ENCODE peak calls at places on chromosomes 12 and 14, in five cellular contexts. C, Y, M, T and B are unnamed samples.

GRCh38 chr14:75422169-75422568 is 5.7 kb upstream of the JDP2 start:
- DNase-seq in T (peak), M (no peak), Y (no peak), C (peak), B (no peak)

GRCh38 chr14:102819790-102820330 is 42.6 kb downstream of the TRAF3 start:
- DNase-seq in C (peak), T (no peak), Y (no peak), M (no peak), B (no peak)

GRCh38 chr12:52204931-52205505 is 13.2 kb upstream of the KRT80 start:
- DNase-seq in M (peak), T (no peak), Y (no peak), C (no peak), B (no peak)

GRCh38 chr12:115023898-115024297 is 339.9 kb upstream of the TBX3 start:
- DNase-seq in Y (no peak), T (no peak), C (no peak), M (no peak), B (no peak)

GRCh38 chr12:96094201-96094600 is 58.8 kb upstream of the LTA4H start:
- DNase-seq in C (no peak), M (peak), T (no peak), Y (no peak), B (no peak)

GRCh38 chr12:46556105-46556559 is 183.6 kb upstream of the SLC38A2 start:
- DNase-seq in Y (no peak), T (peak), C (peak), M (no peak), B (no peak)

GRCh38 chr14:24064856-24065255 is 6.5 kb upstream of the CPNE6 start:
- DNase-seq in Y (no peak), T (no peak), C (no peak), M (no peak), B (no peak)

GRCh38 chr12:11630046-11630706 is 19.3 kb upstream of the ETV6 start:
- DNase-seq in Y (no peak), T (no peak), C (no peak), M (no peak), B (no peak)

GRCh38 chr14:55814873-55815272 is 234.9 kb downstream of the KTN1 start:
- DNase-seq in T (no peak), C (peak), Y (no peak), M (no peak), B (no peak)

GRCh38 chr14:50318031-50318626 is 6.0 kb downstream of the DMAC2L start:
- DNase-seq in M (no peak), T (peak), C (peak), Y (no peak), B (no peak)

GRCh38 chr12:124125472-124125871 is 152.5 kb downstream of the ZNF664 start:
- DNase-seq in Y (no peak), M (peak), C (no peak), T (peak), B (no peak)

GRCh38 chr14:72716471-72716870 is 177.4 kb downstream of the DPF3 start:
- DNase-seq in Y (no peak), C (peak), M (no peak), T (no peak), B (no peak)

GRCh38 chr12:62001424-62001823 is 258.8 kb upstream of the USP15 start:
- DNase-seq in M (no peak), C (no peak), Y (no peak), T (no peak), B (no peak)

GRCh38 chr14:21476526-21476924 is 234 bp downstream of the RAB2B start:
- DNase-seq in Y (no peak), M (no peak), T (peak), C (no peak), B (no peak)

GRCh38 chr12:127559349-127560040 is 707.5 kb upstream of the TMEM132C start:
- DNase-seq in M (peak), Y (no peak), C (peak), T (peak), B (peak)

GRCh38 chr12:6852651-6853354 is 853 bp downstream of the USP5 start:
- DNase-seq in Y (no peak), C (peak), T (peak), M (peak), B (no peak)

GRCh38 chr12:64968989-64969819 is 144.8 kb downstream of the TBC1D30 start:
- DNase-seq in T (peak), M (no peak), Y (no peak), C (no peak), B (peak)

GRCh38 chr14:71645656-71646055 is 286.6 kb upstream of the RGS6 start:
- DNase-seq in Y (no peak), M (no peak), C (peak), T (no peak), B (no peak)

GRCh38 chr12:116749884-116750283 is 11.8 kb downstream of the RNFT2 start:
- DNase-seq in T (no peak), Y (no peak), M (no peak), C (no peak), B (no peak)

GRCh38 chr12:116750298-116750697 is 12.2 kb downstream of the RNFT2 start:
- DNase-seq in M (no peak), C (no peak), T (no peak), Y (no peak), B (no peak)

DNA sequence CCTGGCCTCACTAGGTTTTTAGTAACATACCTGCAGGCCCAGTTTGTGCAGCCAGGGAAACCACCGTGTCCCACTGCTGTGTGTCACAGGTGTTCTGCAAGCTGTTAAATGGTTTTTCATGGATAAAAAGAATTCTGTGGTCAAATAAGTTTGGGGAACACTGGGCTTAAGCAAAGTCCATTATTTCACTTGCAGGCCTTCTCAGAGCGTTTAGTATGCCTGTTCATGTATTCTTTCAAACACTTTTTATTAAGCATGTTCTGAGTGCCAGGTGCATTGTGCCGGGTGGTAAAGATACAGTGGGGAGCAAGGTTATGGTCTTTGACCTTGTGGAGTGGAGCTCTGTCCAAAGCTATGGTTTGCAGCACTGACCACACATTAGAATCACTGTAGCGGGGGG is 7.4 kb downstream of the RNFT2 start:
- DNase-seq in C (no peak), M (no peak), T (no peak), Y (no peak), B (no peak)
- H3K9ac ChIP-seq in C (no peak), M (no peak), T (no peak), Y (no peak), B (no peak)

GRCh38 chr12:2876431-2877046 is 435 bp downstream of the FOXM1 start:
- DNase-seq in T (peak), Y (no peak), M (no peak), C (no peak), B (no peak)
- H3K9ac ChIP-seq in T (peak), Y (peak), M (peak), C (peak), B (peak)

DNA sequence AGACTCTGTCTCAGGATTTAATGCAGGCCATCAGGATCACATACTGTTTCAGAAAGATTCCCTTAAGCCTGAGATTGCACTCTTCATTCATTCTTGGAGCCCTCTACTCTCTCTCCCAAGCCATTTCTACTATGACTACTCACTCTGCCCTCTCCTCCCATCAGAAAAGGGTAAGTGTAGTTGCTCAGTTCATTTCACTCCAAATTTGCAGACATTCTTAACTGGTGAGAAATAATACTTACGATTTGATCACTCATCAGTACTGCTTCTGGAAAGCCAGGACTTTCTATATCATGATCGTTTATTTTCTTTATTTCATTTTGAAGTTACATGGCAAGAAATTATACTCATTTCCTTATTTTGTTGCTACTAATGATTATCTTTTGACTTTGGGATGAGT is 3.9 kb upstream of the RERG start:
- DNase-seq in T (no peak), C (no peak), M (no peak), Y (no peak), B (no peak)
- H3K9ac ChIP-seq in T (peak), C (no peak), M (no peak), Y (no peak), B (no peak)

GRCh38 chr14:22838631-22839041 is 2.3 kb downstream of the MMP14 start:
- DNase-seq in T (peak), M (no peak), C (peak), Y (no peak), B (no peak)
- H3K9ac ChIP-seq in T (peak), M (peak), C (peak), Y (no peak), B (peak)

GRCh38 chr14:89293349-89293916 is 123.6 kb downstream of the FOXN3 start:
- DNase-seq in M (no peak), Y (no peak), T (no peak), C (no peak), B (no peak)

GRCh38 chr14:89298056-89298834 is 118.8 kb downstream of the FOXN3 start:
- DNase-seq in C (no peak), M (no peak), T (no peak), Y (no peak), B (no peak)

GRCh38 chr14:89294060-89294459 is 123.0 kb downstream of the FOXN3 start:
- DNase-seq in M (peak), C (no peak), T (no peak), Y (no peak), B (no peak)

GRCh38 chr14:89294872-89295271 is 122.2 kb downstream of the FOXN3 start:
- DNase-seq in T (no peak), C (no peak), Y (no peak), M (no peak), B (no peak)

GRCh38 chr14:89296281-89296745 is 120.7 kb downstream of the FOXN3 start:
- DNase-seq in M (peak), T (no peak), C (no peak), Y (no peak), B (no peak)
- H3K9ac ChIP-seq in M (no peak), T (no peak), C (no peak), Y (no peak), B (no peak)

DNA sequence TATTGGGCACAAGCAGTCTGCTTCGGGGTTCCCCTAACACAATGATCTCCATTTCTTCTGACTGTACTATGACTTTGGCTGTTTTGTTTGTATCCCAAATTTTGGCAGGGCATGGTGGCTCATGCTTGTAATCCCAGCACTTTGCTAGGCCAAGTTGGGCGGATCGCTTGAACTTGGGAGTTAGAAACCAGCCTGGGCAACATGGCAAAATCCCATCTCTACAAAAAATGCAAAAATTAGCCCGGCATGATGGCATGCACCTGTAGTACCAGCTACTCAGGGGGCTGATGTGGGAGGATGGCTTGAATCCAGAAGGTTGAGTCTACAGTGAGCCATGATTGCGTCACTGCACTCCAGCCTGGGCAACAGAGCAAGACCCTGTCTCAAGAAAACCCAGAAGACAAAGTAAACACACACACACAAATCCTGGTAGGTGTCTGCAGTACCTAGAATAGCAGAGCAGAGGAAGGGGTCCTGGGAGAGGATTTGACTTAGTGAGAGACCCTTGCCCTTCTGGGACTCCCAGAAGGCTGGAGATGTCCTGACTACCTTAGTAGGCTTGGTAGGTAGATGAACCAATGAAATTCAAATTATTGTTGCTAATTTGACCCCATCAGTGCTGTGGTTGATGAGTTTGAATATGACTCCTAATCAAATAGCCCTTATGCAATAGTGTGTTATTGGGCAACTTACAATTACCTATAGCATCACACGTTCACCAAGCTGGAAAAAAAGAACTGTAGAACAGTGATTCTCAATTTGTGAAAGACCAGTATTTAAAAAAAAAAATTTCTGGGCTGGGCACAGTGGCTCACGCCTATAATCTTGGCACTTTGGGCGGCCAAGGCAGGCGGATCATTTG is 6.8 kb upstream of the AEBP2 start:
- DNase-seq in M (no peak), T (no peak), C (no peak), Y (no peak), B (no peak)
- H3K9ac ChIP-seq in M (no peak), T (peak), C (peak), Y (no peak), B (no peak)